ENCODE peak calls at places on chromosomes 6 and 20, in six cellular contexts. X is neuronal stem cell, G is H1, B is H9, Z is IMR-90, F is trophoblast cell. H is an unnamed sample. For H3K4me1, the result is how much of the 10 kb centered on the place peaks cover.

GRCh38 chr6:3623451-3624267 is 127.9 kb downstream of the PXDC1 start:
- DNase-seq in X (no peak), G (no peak), B (no peak), Z (no peak), F (no peak), H (no peak)

GRCh38 chr20:6489361-6490154 is 277.9 kb upstream of the BMP2 start:
- DNase-seq in X (no peak), G (no peak), B (no peak), Z (no peak), F (peak), H (no peak)

GRCh38 chr6:52399511-52400315 is 20.4 kb upstream of the EFHC1 start:
- DNase-seq in X (peak), G (no peak), B (peak), Z (peak), F (peak), H (peak)

GRCh38 chr6:42099340-42100028 is 42.9 kb downstream of the C6orf132 start:
- DNase-seq in X (no peak), G (no peak), B (no peak), Z (peak), F (no peak), H (no peak)

GRCh38 chr20:53265304-53265875 is 293.2 kb downstream of the TSHZ2 start:
- DNase-seq in X (no peak), G (no peak), B (no peak), Z (no peak), F (no peak), H (no peak)

GRCh38 chr20:30487947-30488926 is 769.2 kb upstream of the DEFB115 start:
- DNase-seq in X (no peak), G (no peak), B (no peak), Z (no peak), F (no peak), H (no peak)

GRCh38 chr20:24948939-24949679 is at the start of gene CST7:
- DNase-seq in X (no peak), G (no peak), B (peak), Z (no peak), F (peak), H (no peak)

GRCh38 chr6:39416026-39416425 is 93.5 kb upstream of the KCNK16 start:
- DNase-seq in X (no peak), G (no peak), B (no peak), Z (no peak), F (no peak), H (peak)

GRCh38 chr20:40241944-40242343 is 447.1 kb downstream of the MAFB start:
- DNase-seq in X (no peak), G (no peak), B (no peak), Z (no peak), F (no peak), H (no peak)

GRCh38 chr6:84453499-84453898 is 226.1 kb upstream of the CEP162 start:
- DNase-seq in X (no peak), G (no peak), B (no peak), Z (no peak), F (no peak), H (no peak)

GRCh38 chr6:119160911-119161310 is 82.4 kb upstream of the FAM184A start:
- DNase-seq in X (no peak), G (no peak), B (no peak), Z (no peak), F (no peak), H (no peak)

GRCh38 chr20:48051810-48052491 is 266.7 kb upstream of the SULF2 start:
- DNase-seq in X (no peak), G (no peak), B (no peak), Z (peak), F (no peak), H (no peak)

GRCh38 chr6:145263807-145264206 is 471.5 kb downstream of the EPM2A start:
- DNase-seq in X (no peak), G (no peak), B (no peak), Z (no peak), F (no peak), H (no peak)

GRCh38 chr6:56642366-56643261 is at the start of gene DST:
- DNase-seq in X (no peak), G (no peak), B (no peak), Z (peak), F (peak), H (no peak)

GRCh38 chr6:43667245-43668150 is 20.1 kb downstream of the MRPS18A start:
- DNase-seq in X (peak), G (peak), B (peak), Z (peak), F (peak), H (peak)

GRCh38 chr20:6566821-6567220 is 200.7 kb upstream of the BMP2 start:
- DNase-seq in X (no peak), G (no peak), B (no peak), Z (peak), F (peak), H (no peak)

GRCh38 chr6:74115674-74116073 is 419.7 kb downstream of the CD109 start:
- DNase-seq in X (no peak), G (no peak), B (no peak), Z (peak), F (no peak), H (peak)

GRCh38 chr20:53040678-53041674 is 68.8 kb downstream of the TSHZ2 start:
- DNase-seq in X (no peak), G (no peak), B (no peak), Z (no peak), F (no peak), H (peak)

GRCh38 chr6:119129968-119130484 is 51.6 kb upstream of the FAM184A start:
- DNase-seq in X (no peak), G (no peak), B (no peak), Z (peak), F (peak), H (no peak)

GRCh38 chr6:11201015-11201414 is 31.5 kb downstream of the NEDD9 start:
- DNase-seq in X (no peak), G (no peak), B (no peak), Z (no peak), F (no peak), H (no peak)
- H3K4me1 ChIP-seq in X (under half), G (under half), B (under half), Z (under half), F (under half), H (under half)

GRCh38 chr6:169288591-169288990 is 34.9 kb upstream of the THBS2 start:
- DNase-seq in X (no peak), G (no peak), B (no peak), Z (peak), F (no peak), H (no peak)
- H2AK5ac ChIP-seq in X (no peak), G (no peak), B (no peak), Z (no peak), F (no peak), H (no peak)

DNA sequence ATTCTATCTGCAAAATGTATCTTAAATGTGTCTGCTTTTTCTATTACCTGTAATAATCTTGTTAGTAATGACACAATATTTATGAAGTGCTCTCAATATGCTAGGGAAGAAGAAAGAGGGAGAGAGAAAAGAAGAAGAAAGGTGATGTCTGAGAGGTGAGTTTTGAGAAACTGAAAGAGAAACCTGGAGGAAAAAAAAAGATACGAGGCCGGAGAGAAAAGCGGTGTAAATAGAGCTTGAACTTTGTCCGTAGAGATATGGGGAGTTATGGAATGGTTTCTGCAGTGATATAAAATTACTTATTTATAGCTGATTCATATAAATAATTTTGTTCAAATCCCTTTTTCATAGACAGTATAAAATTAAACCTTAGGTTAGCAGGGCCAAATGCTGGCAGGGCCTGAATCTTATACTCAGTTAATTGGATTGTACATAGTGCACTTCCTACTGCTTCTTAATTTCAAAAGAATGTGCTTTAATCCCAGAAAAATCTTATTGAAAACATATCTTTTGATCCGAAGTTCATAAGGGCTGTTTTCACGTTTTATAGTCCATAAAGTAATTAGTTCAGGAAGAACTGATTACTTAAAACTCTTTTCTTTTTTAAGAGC is 43.0 kb downstream of the MYB start:
- DNase-seq in X (no peak), G (no peak), B (no peak), Z (no peak), F (no peak), H (no peak)
- H3K4me1 ChIP-seq in X (under half), G (under half), B (under half), Z (under half), F (under half), H (under half)

DNA sequence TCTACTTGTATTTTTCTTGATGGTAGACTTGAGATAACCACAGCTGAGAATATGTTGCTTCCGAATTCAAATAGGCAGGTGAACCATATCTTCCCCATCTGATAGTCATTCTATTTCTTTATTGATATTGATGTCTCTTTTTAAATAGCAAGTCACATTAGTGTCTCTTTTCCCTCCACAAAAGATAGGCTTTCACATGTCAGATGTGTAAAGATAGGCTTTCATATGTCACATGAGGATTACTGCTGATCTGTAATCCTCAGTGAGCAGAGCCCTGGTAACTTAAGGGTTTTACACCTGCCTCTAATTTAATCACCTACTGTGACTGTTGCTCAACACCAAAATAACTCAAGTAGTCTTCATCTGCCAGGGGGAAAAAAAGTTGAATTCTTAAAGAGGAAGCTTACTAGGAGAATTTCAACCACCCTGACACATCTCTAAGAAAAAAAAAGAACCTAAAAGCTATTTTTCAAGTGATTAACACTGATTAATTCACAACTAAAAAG is 45.3 kb upstream of the TRDN start:
- DNase-seq in X (no peak), G (no peak), B (no peak), Z (no peak), F (no peak), H (peak)
- H2AK5ac ChIP-seq in X (no peak), G (no peak), B (no peak), Z (no peak), F (no peak), H (no peak)

DNA sequence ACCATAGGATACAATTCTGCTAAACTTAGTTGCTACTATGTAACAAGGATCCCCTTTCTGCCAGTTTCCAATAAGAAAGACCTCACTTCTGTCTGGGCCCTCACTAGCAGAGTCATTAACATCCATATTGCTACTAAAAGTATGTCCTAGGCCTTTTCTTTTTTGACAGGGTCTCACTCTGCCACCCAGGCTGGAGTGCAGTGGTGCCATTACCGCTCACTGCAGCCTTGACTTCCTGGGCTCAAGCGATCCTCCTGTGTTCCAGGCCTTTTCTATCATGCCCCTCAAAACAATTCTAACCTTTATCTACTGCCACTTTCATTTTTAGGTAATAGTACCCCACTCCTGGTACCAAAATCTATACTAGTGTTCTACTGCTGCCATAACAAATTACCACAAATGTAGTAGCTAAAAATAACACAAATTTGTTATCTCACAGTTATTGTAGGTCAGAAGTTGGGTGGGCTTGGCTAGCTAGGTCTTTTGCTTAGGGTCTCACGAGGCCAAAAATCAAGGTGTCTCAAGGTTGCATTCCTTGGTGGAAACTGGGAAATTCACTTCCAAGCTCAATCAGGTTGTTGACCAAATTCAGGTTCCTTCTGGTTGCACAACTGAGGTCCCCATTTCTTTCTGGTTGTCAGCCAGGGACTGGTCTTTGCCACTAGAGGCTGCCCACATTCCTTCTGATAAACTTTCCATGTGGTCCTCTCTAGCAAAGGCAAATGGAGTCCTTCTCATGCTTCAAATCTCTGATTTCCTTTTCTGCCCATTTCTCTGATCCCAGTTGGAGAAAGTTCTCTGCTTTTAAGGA is 3.0 kb downstream of the CSNK2A1 start:
- DNase-seq in X (no peak), G (no peak), B (no peak), Z (no peak), F (no peak), H (peak)
- H3K4me1 ChIP-seq in X (under half), G (under half), B (under half), Z (under half), F (under half), H (under half)

DNA sequence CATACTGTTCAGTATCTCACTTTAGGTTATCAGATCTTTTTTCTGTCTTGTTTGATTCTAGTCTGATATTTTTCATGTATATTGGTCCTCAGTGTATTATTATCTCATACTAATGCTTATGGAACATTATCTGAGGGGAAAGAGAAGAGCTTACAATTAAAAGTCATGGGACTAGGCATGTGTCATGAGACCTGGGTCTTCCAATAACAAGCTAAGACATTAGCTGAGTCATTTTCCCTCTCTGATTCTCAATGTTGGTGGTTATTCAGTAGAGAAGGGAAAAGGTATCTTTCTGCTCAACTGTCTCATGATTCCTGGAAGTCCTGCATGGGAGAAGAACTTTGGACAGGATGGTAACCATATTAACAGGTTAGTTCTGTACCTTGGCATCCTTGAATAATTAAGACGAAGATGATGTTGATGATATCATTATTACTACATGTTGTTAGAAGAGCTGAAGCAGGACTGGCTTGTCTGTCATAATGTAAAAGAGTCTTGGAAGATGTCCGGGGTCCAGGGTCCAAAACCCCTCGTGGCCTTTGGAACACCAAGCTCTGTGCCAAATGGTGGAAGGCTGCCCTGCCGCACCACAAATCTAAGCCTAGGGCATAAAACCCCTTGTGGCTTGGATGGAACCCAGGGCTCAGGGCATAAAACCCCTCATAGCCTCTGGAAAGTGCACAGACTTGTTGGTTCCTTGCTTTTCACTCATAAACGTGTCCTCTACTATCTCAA is 19.1 kb downstream of the TRIM38 start:
- DNase-seq in X (no peak), G (no peak), B (no peak), Z (no peak), F (no peak), H (no peak)
- H2AK5ac ChIP-seq in X (no peak), G (no peak), B (no peak), Z (no peak), F (no peak), H (no peak)

GRCh38 chr6:31655349-31656237 is at the start of gene APOM:
- DNase-seq in X (no peak), G (no peak), B (no peak), Z (no peak), F (no peak), H (no peak)
- H3K4me1 ChIP-seq in X (under half), G (under half), B (under half), Z (under half), F (under half), H (under half)

DNA sequence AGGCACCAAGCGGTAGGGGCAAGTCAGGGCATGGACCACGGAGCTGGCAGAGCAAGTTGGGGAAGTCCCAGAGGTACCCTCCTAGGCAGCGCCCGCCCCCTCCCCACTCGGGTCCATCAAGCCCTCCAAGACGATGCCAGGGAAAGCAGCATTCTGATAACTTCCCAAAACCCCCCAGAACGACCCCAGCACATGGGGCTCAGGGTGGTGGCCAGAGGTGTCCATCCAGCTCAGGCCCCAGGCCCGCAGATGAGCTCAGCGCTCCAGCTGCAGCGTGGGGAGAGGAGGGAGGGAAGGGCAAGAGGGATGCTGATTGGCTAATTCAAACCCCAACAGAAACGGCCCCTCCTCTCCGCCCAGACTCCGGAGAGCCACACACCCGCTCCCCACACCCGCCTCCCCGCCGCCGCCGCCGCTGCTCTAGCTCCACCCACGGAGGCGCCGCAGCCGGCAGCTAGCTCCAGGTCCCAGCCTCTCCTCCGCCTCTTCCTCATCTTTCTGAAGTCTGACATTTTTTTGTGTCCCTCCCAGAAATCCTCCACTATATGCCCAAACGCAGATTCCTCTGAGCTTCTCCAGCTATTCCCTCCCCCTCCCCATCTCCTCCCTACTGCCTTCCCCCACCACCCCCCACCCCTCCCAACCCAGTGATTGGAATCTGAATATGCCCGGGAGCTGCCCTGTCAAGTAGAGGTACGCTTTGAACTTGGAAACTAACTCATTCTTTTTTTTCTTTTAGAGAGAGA is 40.3 kb upstream of the TLDC2 start:
- DNase-seq in X (peak), G (peak), B (peak), Z (peak), F (peak), H (peak)
- H2AK5ac ChIP-seq in X (peak), G (no peak), B (no peak), Z (peak), F (peak), H (peak)

DNA sequence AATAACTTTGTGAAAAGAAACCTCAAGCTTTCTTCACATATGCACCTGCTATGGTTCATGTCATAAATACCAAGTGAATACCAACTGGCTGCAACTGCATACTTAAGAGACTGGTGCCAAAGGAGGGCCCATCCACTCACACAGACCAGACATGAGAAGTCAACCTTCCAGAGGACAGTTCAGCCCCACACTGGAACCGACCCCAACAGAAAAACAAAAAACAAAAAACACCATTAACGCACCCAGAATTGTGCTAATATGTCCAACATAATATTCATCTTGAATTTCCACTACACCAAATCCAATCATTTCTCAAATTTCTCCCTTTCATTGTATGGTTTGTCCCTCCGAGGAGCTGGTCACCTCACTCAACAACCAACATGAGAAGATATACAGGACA is 42.8 kb downstream of the CHD6 start:
- DNase-seq in X (no peak), G (no peak), B (no peak), Z (no peak), F (no peak), H (no peak)
- H3K4me1 ChIP-seq in X (under half), G (under half), B (under half), Z (under half), F (under half), H (under half)

GRCh38 chr6:36224918-36225461 is 28.4 kb downstream of the BRPF3 start:
- DNase-seq in X (no peak), G (no peak), B (no peak), Z (no peak), F (no peak), H (no peak)
- H2AK5ac ChIP-seq in X (no peak), G (no peak), B (no peak), Z (no peak), F (no peak), H (no peak)

H was measured in mesendoderm.